ENCODE peak calls at places on chromosomes 4 and X, in six cellular contexts. P, C, T, M, A and Y are unnamed samples.

GRCh38 chr4:94819779-94820178 is 62.0 kb downstream of the BMPR1B start:
- DNase-seq in P (no peak), C (no peak), T (no peak), M (no peak), A (no peak), Y (no peak)

GRCh38 chr4:87971866-87972265 is 3.6 kb upstream of the SPP1 start:
- DNase-seq in P (no peak), C (no peak), T (no peak), M (no peak), A (no peak), Y (no peak)

GRCh38 chr4:26206981-26207380 is 113.8 kb upstream of the RBPJ start:
- DNase-seq in P (no peak), C (no peak), T (no peak), M (no peak), A (no peak), Y (no peak)

GRCh38 chrX:80431502-80431832 is 11.2 kb downstream of the TENT5D start:
- DNase-seq in P (no peak), C (no peak), T (no peak), M (no peak), A (no peak), Y (no peak)

GRCh38 chr4:82776925-82777542 is 21.6 kb downstream of the SCD5 start:
- DNase-seq in P (no peak), C (no peak), T (no peak), M (no peak), A (no peak), Y (no peak)

GRCh38 chr4:15145709-15146108 is 143.4 kb downstream of the CPEB2 start:
- DNase-seq in P (no peak), C (no peak), T (no peak), M (no peak), A (no peak), Y (no peak)

GRCh38 chrX:41666251-41666650 is 22.5 kb upstream of the GPR34 start:
- DNase-seq in P (no peak), C (no peak), T (no peak), M (no peak), A (no peak), Y (no peak)

GRCh38 chrX:40012800-40013682 is 84.7 kb downstream of the BCOR start:
- DNase-seq in P (peak), C (peak), T (peak), M (peak), A (peak), Y (no peak)